ENCODE peak calls at places on chromosome 19, in six cellular contexts. K is stomach; F is CD8-positive, alpha-beta T cell; I is PC-9; U is progenitor cell of endocrine pancreas; G is WERI-Rb-1. B is an unnamed sample.
A peak's percentile ranks its signal among the peaks of the same experiment; 100 is the strongest.

GRCh38 chr19:4061683-4062575 is 4.8 kb downstream of the ZBTB7A start:
- DNase-seq in G (peak; percentile 95), K (peak; percentile 86), I (peak; percentile 76), F (no peak), U (no peak), B (no peak)

GRCh38 chr19:49915271-49915670 is 13.7 kb upstream of the ATF5 start:
- DNase-seq in F (no peak), G (no peak), I (no peak), K (no peak), U (no peak), B (no peak)

GRCh38 chr19:41646589-41647204 is 19.8 kb upstream of the CEACAM4 start:
- DNase-seq in K (no peak), G (no peak), I (no peak), F (no peak), U (no peak), B (peak; percentile 71)

GRCh38 chr19:16889429-16889882 is 657 bp downstream of the F2RL3 start:
- DNase-seq in I (no peak), U (no peak), K (no peak), F (no peak), G (no peak), B (no peak)

GRCh38 chr19:57434386-57435061 is 601 bp upstream of the ZNF749 start:
- DNase-seq in U (no peak), G (no peak), I (no peak), F (peak; percentile 4), K (no peak), B (peak; percentile 34)

GRCh38 chr19:13850910-13851753 is 25.8 kb upstream of the NANOS3 start:
- DNase-seq in F (no peak), G (no peak), I (peak; percentile 96), U (no peak), K (peak; percentile 83), B (no peak)

GRCh38 chr19:50046649-50047503 is 21.1 kb downstream of the ZNF473 start:
- DNase-seq in U (no peak), K (peak; percentile 29), F (peak; percentile 45), G (peak; percentile 49), I (no peak), B (peak; percentile 80)

GRCh38 chr19:9205506-9206113 is 13.8 kb downstream of the OR7D4 start:
- DNase-seq in U (peak; percentile 61), F (peak; percentile 59), K (peak; percentile 73), G (peak; percentile 71), I (peak; percentile 64), B (peak; percentile 79)

GRCh38 chr19:8517551-8518442 is 3.8 kb upstream of the ZNF414 start:
- DNase-seq in I (no peak), U (no peak), G (no peak), F (peak; percentile 54), K (no peak), B (no peak)

GRCh38 chr19:58252102-58252685 is 23.5 kb downstream of the ZNF544 start:
- DNase-seq in K (no peak), U (no peak), G (no peak), I (no peak), F (no peak), B (no peak)

GRCh38 chr19:49210108-49210900 is 52.7 kb downstream of the TRPM4 start:
- DNase-seq in G (peak; percentile 17), U (peak; percentile 21), K (no peak), I (no peak), F (no peak), B (peak; percentile 96)

GRCh38 chr19:3188627-3189596 is 3.2 kb downstream of the NCLN start:
- DNase-seq in I (no peak), U (no peak), K (no peak), F (no peak), G (no peak), B (no peak)

GRCh38 chr19:2243274-2244121 is 5.6 kb upstream of the AMH start:
- DNase-seq in I (no peak), G (no peak), F (no peak), U (no peak), K (no peak), B (no peak)

GRCh38 chr19:46824887-46825730 is 25.5 kb downstream of the AP2S1 start:
- DNase-seq in G (no peak), K (no peak), F (no peak), I (no peak), U (no peak), B (no peak)

GRCh38 chr19:41877490-41877876 is 404 bp downstream of the CD79A start:
- DNase-seq in I (no peak), F (no peak), G (no peak), K (no peak), U (no peak), B (no peak)

GRCh38 chr19:46924874-46925547 is 64.2 kb downstream of the ARHGAP35 start:
- DNase-seq in U (no peak), G (no peak), F (peak; percentile 11), I (peak; percentile 66), K (no peak), B (no peak)

DNA sequence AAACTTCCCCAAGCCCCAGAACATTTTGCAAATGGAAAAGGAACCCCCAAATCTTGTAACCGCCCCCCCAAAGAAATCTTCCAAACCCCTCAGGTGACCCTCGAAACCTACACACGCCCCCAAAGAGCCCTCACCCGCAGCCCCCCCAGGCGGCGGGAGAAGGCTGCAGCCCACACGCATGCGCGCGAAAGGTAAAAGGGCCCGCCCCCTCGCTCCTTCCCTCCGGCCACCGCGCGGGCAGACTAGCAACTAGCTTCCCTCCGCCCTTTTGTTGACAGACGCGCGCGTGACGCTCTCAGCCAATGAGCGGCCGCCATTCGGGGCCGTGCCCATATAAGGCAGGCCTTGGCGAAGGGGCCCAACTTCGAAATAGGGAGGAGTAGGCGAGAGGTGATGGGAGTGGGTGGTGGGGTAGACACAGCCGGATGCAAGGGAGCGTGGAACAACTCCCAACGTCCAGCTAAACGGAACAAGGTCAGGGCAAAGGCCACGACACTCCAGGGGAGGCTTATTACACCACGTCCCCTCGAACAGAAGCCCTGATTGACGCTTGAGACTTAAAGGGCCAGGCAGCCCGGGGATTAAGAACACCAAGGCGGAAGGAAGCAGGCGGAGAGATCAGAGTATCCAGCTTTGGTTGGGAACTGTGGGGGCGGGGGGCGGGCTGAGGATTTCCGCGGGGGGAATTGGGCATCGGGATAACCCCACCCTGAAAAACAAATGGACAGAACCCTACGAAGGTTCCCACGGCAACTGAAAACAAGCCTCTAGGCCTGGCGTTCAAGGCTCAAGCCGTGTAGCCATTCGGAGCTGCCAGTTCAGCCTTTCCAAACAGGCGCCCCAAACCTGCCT is 13.3 kb downstream of the FBXO46 start:
- DNase-seq in U (peak; percentile 98), K (peak; percentile 99), G (peak; percentile 99), I (peak; percentile 99), F (peak; percentile 96), B (peak; percentile 99)
- TF ChIP-seq CTCF in U (no peak), K (no peak), G (peak; percentile 2), I (no peak), F (no peak), B (no peak)

GRCh38 chr19:11405846-11406643 is 13.1 kb downstream of the RGL3 start:
- DNase-seq in G (no peak), I (no peak), U (no peak), K (no peak), F (no peak), B (peak; percentile 75)
- TF ChIP-seq CTCF in G (no peak), I (no peak), U (no peak), K (no peak), F (no peak), B (no peak)

DNA sequence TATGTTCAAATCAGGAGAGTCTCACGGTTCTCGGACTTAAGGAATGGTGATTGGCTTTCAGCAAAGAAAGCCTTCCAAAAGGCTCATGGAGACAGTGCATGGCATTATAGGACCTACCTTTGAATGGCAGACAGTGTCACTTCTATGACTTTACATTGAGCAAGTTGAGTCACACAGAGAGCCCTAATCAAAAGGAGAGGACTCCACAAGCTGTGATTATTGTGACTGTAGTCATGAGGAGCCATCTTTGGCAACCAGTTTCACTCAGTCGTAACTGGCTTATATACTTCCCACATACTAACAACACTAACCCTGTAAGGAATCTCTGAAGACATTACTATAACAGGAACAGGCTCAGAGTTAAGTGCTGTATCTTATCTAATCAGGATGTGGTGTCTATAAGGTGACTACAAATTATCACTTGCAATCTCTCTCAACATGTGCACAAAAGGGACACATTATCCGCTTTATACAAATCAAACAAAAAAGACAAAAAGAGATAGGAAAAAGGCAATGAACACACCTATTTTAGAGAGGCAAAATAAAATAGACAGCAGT is 6.1 kb downstream of the LGALS14 start:
- DNase-seq in F (no peak), K (no peak), U (no peak), I (no peak), G (no peak), B (no peak)
- TF ChIP-seq CTCF in F (no peak), K (no peak), U (no peak), I (no peak), G (no peak), B (no peak)

DNA sequence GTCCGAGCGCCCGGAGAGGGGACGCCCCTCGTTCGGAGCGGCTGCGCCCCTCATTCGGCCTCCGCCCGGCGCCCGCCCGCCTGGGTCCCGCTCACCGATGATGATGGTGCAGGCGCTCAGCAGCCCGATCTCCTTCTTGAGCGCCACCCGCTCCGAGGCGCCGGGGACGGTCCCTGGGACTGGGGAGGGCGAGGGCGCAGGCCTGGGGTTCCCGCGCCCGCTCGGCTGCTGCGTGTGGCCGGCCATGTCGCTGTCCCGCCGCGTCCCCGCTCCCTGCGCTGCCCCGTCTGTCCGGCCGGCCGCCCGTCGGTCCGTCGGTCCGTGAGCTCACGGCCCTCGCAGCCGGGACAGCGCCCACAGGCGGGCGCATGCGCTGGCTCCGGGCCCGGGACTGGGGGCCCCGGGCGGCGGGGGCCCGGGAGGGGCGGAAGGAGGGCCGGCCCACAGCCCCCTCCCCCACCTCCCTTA is at the start of gene SLC7A10:
- DNase-seq in U (no peak), F (no peak), G (no peak), K (no peak), I (no peak), B (no peak)
- TF ChIP-seq CTCF in U (no peak), F (no peak), G (no peak), K (no peak), I (no peak), B (no peak)

DNA sequence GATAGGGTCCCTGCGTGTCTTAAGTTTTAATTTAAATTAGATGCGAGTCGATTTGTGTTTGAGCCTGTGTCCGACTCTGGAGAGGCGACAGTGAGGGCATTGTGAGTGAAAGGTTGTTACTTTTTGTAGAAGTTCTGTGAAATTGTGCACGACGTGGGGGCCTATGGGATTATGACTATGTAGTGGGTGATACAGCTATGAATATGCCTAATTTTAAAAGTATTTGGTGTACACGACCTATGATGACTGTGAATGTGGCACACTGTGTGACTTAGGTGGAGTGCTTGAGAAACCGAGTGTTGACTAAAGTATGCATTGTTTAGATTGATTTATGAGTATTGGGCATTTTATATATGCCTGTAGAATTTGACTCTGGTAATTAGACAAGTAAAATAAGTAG is 646 bp downstream of the ZNF567 start:
- DNase-seq in K (no peak), I (no peak), F (no peak), G (no peak), U (no peak), B (no peak)
- TF ChIP-seq CTCF in K (no peak), I (no peak), F (no peak), G (no peak), U (no peak), B (no peak)

B was measured in WTC11.